ENCODE peak calls at places on chromosome 3, in seven cellular contexts. P, L, D, S, K, W and E are unnamed samples.

GRCh38 chr3:126124148-126124868 is 40.4 kb upstream of the SLC41A3 start:
- DNase-seq in P (no peak), L (peak), D (no peak), S (peak), K (peak), W (no peak), E (no peak)

GRCh38 chr3:49906004-49906860 is 2.6 kb upstream of the MST1R start:
- DNase-seq in P (peak), L (peak), D (peak), S (peak), K (peak), W (peak), E (no peak)

GRCh38 chr3:9302425-9303181 is 53.2 kb upstream of the SRGAP3 start:
- DNase-seq in P (peak), L (peak), D (peak), S (peak), K (peak), W (peak), E (peak)

GRCh38 chr3:141125351-141125750 is 74.2 kb downstream of the SPSB4 start:
- DNase-seq in P (no peak), L (no peak), D (no peak), S (no peak), K (no peak), W (no peak), E (no peak)

GRCh38 chr3:45612918-45613602 is 18.5 kb downstream of the LIMD1 start:
- DNase-seq in P (no peak), L (no peak), D (peak), S (peak), K (no peak), W (no peak), E (no peak)

GRCh38 chr3:194405756-194406155 is 6.7 kb upstream of the GP5 start:
- DNase-seq in P (no peak), L (no peak), D (no peak), S (no peak), K (no peak), W (no peak), E (no peak)

GRCh38 chr3:13013994-13014754 is 59.1 kb downstream of the IQSEC1 start:
- DNase-seq in P (peak), L (no peak), D (no peak), S (no peak), K (no peak), W (peak), E (no peak)

GRCh38 chr3:23760871-23761373 is 44.8 kb upstream of the UBE2E1 start:
- DNase-seq in P (no peak), L (no peak), D (no peak), S (no peak), K (no peak), W (no peak), E (no peak)

GRCh38 chr3:141328286-141329166 is 39.8 kb upstream of the ZBTB38 start:
- DNase-seq in P (no peak), L (no peak), D (no peak), S (no peak), K (no peak), W (no peak), E (no peak)

GRCh38 chr3:172249039-172249438 is 199.2 kb downstream of the GHSR start:
- DNase-seq in P (no peak), L (no peak), D (no peak), S (no peak), K (no peak), W (no peak), E (no peak)

GRCh38 chr3:82654708-82655107 is 893.3 kb upstream of the GBE1 start:
- DNase-seq in P (no peak), L (no peak), D (no peak), S (no peak), K (no peak), W (no peak), E (no peak)

GRCh38 chr3:138082085-138082991 is 33.1 kb downstream of the DZIP1L start:
- DNase-seq in P (peak), L (peak), D (peak), S (no peak), K (no peak), W (no peak), E (no peak)

GRCh38 chr3:156642750-156643728 is 31.4 kb upstream of the TIPARP start:
- DNase-seq in P (no peak), L (no peak), D (no peak), S (no peak), K (no peak), W (no peak), E (no peak)

GRCh38 chr3:28940530-28940929 is 340.3 kb upstream of the RBMS3 start:
- DNase-seq in P (no peak), L (no peak), D (no peak), S (no peak), K (no peak), W (no peak), E (no peak)

GRCh38 chr3:123546133-123546755 is 38.6 kb downstream of the HACD2 start:
- DNase-seq in P (no peak), L (no peak), D (peak), S (no peak), K (no peak), W (no peak), E (no peak)

GRCh38 chr3:45817788-45818523 is 21.6 kb upstream of the SLC6A20 start:
- DNase-seq in P (no peak), L (peak), D (peak), S (no peak), K (no peak), W (no peak), E (no peak)

GRCh38 chr3:171614318-171614967 is 154.2 kb upstream of the TNIK start:
- DNase-seq in P (no peak), L (peak), D (no peak), S (peak), K (no peak), W (peak), E (peak)

GRCh38 chr3:150251654-150252053 is 156.4 kb upstream of the TSC22D2 start:
- DNase-seq in P (no peak), L (no peak), D (peak), S (peak), K (no peak), W (no peak), E (no peak)

GRCh38 chr3:158278187-158278586 is 168.3 kb downstream of the RSRC1 start:
- DNase-seq in P (no peak), L (no peak), D (no peak), S (no peak), K (no peak), W (no peak), E (no peak)

GRCh38 chr3:136068708-136069107 is 103.2 kb downstream of the PPP2R3A start:
- DNase-seq in P (no peak), L (no peak), D (peak), S (no peak), K (no peak), W (no peak), E (no peak)

GRCh38 chr3:12476238-12476897 is 7.9 kb upstream of the TSEN2 start:
- DNase-seq in P (no peak), L (no peak), D (peak), S (no peak), K (no peak), W (no peak), E (no peak)

GRCh38 chr3:183532620-183533409 is 22.7 kb downstream of the KLHL6 start:
- DNase-seq in P (no peak), L (no peak), D (no peak), S (peak), K (no peak), W (no peak), E (no peak)

GRCh38 chr3:12405432-12406272 is 78.6 kb upstream of the TSEN2 start:
- DNase-seq in P (no peak), L (peak), D (peak), S (no peak), K (peak), W (no peak), E (no peak)

GRCh38 chr3:103126111-103126510 is 691.3 kb downstream of the ZPLD1 start:
- DNase-seq in P (no peak), L (no peak), D (no peak), S (no peak), K (no peak), W (no peak), E (no peak)

GRCh38 chr3:151403246-151403645 is 18.7 kb upstream of the P2RY12 start:
- DNase-seq in P (no peak), L (no peak), D (peak), S (no peak), K (no peak), W (no peak), E (no peak)

GRCh38 chr3:19885468-19885867 is 48.5 kb downstream of the EFHB start:
- DNase-seq in P (peak), L (no peak), D (peak), S (peak), K (no peak), W (no peak), E (no peak)

GRCh38 chr3:58366699-58367098 is 34.0 kb downstream of the PXK start:
- DNase-seq in P (no peak), L (no peak), D (no peak), S (no peak), K (no peak), W (no peak), E (no peak)

GRCh38 chr3:58588030-58588614 is 10.9 kb upstream of the FAM107A start:
- DNase-seq in P (no peak), L (no peak), D (peak), S (peak), K (no peak), W (no peak), E (no peak)

GRCh38 chr3:29186131-29186599 is 94.7 kb upstream of the RBMS3 start:
- DNase-seq in P (no peak), L (no peak), D (peak), S (no peak), K (no peak), W (no peak), E (no peak)

GRCh38 chr3:46112984-46113383 is 85.7 kb upstream of the XCR1 start:
- DNase-seq in P (no peak), L (no peak), D (peak), S (no peak), K (no peak), W (no peak), E (no peak)

GRCh38 chr3:44555753-44556152 is 760 bp downstream of the ZKSCAN7 start:
- DNase-seq in P (no peak), L (no peak), D (no peak), S (no peak), K (no peak), W (no peak), E (no peak)

GRCh38 chr3:9111349-9112265 is 137.8 kb downstream of the SRGAP3 start:
- DNase-seq in P (no peak), L (peak), D (no peak), S (peak), K (no peak), W (no peak), E (no peak)

GRCh38 chr3:35678552-35679220 is 39.4 kb downstream of the ARPP21 start:
- DNase-seq in P (no peak), L (no peak), D (no peak), S (no peak), K (no peak), W (no peak), E (no peak)

GRCh38 chr3:146390006-146390772 is 79.2 kb downstream of the PLSCR2 start:
- DNase-seq in P (no peak), L (no peak), D (no peak), S (no peak), K (no peak), W (no peak), E (no peak)

GRCh38 chr3:69309810-69310209 is 76.1 kb downstream of the FRMD4B start:
- DNase-seq in P (no peak), L (no peak), D (peak), S (peak), K (no peak), W (no peak), E (no peak)

GRCh38 chr3:126129408-126129891 is 45.5 kb upstream of the SLC41A3 start:
- DNase-seq in P (no peak), L (peak), D (peak), S (peak), K (peak), W (no peak), E (no peak)

DNA sequence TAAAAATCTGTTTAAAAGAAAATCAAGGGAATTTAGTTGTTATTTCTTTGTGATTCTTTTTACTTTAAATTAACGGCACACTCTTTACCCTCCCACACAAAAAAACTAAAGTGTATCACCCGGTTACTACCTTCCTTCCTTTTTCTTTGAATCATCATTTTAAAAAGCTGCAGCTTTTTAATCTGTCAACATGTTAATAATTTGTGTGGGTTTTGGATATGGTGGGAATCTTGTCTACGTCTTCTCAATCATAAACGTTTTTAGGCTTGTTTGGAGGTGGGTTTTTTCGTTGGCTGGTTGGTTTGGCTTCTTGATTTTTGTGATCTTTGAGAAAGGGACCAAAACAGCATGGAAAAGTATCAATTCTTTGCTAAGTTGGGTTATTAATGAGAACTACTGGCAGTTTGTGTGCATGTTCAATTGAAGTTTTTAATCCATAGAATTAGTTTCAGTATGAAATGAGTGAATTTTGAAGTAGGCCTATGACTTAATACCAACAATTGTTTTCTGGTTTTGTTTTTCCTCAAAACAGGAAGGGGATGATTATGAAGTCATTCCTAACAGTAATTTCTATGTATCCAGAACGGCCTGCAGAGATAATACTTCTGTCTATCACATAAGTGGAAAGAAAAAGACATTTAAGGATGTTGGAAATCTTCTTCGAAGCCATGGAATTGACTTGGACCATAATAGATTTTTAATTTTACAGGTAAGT is 4.5 kb downstream of the SMC4 start:
- DNase-seq in P (no peak), L (no peak), D (no peak), S (no peak), K (no peak), W (no peak), E (no peak)
- H3K4me3 ChIP-seq in P (no peak), L (no peak), D (peak), S (peak), K (peak), W (no peak), E (no peak)

DNA sequence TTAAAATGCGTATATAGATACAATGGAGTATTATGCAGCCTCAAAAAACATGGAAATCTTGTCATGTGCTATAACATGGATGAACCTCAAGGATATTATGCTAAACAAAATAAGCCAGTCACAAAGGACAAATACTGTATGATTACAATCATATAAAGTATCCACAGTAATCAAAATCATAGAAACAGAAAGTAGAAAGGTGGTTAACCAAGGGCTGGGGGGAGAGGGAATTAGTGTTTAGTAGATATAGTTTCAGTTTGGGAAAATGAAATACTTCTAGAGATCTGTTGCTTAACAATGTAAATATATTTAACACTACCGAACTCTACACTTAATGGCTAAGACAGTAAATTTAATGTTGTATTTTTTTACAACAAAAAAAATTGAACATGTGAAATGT is 9.0 kb downstream of the TOP2B start:
- DNase-seq in P (no peak), L (no peak), D (no peak), S (no peak), K (no peak), W (no peak), E (no peak)
- H3K4me3 ChIP-seq in P (no peak), L (no peak), D (no peak), S (no peak), K (no peak), W (no peak), E (no peak)

DNA sequence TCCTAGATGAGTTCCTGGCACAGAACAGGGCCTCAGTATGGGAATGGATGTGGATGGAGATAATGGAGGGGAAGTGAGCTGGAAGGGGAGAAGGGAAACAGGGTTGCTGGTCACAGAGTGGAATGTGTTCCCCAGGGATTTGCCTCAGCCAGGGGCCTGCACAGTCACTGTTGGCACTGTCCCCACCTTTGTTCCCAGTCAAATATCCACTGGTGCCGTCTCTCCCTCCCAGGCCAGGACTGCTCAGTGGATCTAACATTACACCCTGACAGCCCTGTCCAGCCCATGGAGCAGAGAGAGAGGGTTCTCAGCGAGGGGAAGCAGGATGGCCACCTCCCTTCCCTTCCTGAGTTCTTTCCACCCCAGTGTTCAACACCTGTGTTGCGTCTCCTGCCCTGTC is 1.5 kb upstream of the PPP1R2 start:
- DNase-seq in P (no peak), L (peak), D (no peak), S (no peak), K (no peak), W (no peak), E (no peak)
- H3K4me3 ChIP-seq in P (no peak), L (no peak), D (no peak), S (no peak), K (no peak), W (no peak), E (no peak)

GRCh38 chr3:15205934-15206661 is at the start of gene CAPN7:
- DNase-seq in P (peak), L (peak), D (peak), S (peak), K (peak), W (peak), E (peak)

GRCh38 chr3:15207836-15208504 is 1.9 kb downstream of the CAPN7 start:
- DNase-seq in P (no peak), L (no peak), D (no peak), S (no peak), K (no peak), W (no peak), E (no peak)

GRCh38 chr3:15204005-15204404 is 2.0 kb upstream of the CAPN7 start:
- DNase-seq in P (no peak), L (no peak), D (peak), S (no peak), K (no peak), W (no peak), E (no peak)

GRCh38 chr3:15205482-15205933 is 538 bp upstream of the CAPN7 start:
- DNase-seq in P (no peak), L (no peak), D (no peak), S (no peak), K (no peak), W (no peak), E (no peak)

GRCh38 chr3:15206662-15207576 is 873 bp downstream of the CAPN7 start:
- DNase-seq in P (no peak), L (no peak), D (peak), S (peak), K (no peak), W (peak), E (no peak)
- H3K4me3 ChIP-seq in P (peak), L (peak), D (peak), S (peak), K (peak), W (peak), E (peak)

DNA sequence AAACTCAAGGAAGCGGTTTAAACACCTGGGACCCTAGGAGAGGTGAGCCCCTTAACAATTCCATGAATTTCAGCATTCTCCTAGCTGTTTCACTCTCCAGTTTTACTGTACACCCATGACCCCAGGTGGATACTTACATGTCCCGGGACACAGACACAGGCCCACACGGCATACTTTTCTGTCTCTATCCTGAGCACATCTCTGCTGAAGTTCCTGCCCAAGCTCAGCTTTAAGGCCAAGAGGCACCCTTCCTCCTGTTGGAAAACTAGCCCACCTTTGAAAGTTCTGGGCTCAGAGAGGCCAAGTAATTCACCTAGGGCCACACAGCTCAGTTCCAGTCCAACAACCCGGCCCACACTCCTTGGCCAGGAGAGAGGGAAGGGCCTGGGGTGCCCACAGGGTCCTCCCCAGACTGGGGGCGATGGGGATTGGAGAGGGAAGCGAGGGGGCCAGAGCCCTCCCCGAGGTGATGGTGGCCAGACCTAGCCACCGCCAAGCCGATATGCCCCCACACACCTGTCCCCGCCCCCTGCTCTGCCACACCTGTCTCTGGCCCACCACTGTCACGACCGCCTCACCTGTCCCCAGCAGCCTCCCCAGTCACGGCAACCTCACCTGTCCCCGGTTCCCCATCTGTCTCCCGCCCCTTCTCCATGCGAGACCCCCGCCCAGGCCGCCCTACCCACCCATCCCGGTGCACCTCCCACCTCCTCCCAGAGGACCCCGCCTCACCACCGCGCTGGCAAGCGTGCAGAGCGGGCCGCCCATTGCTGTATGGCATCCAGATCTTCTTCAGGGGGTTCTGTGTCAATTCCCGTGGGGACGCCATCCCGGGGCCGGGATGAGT is 431 bp downstream of the PFKFB4 start:
- DNase-seq in P (no peak), L (no peak), D (no peak), S (no peak), K (no peak), W (no peak), E (no peak)
- H3K4me3 ChIP-seq in P (peak), L (peak), D (peak), S (peak), K (peak), W (peak), E (peak)

GRCh38 chr3:179967622-179968021 is 69.1 kb downstream of the PEX5L start:
- DNase-seq in P (no peak), L (no peak), D (no peak), S (no peak), K (no peak), W (no peak), E (no peak)
- H3K4me3 ChIP-seq in P (no peak), L (no peak), D (no peak), S (no peak), K (no peak), W (no peak), E (no peak)

DNA sequence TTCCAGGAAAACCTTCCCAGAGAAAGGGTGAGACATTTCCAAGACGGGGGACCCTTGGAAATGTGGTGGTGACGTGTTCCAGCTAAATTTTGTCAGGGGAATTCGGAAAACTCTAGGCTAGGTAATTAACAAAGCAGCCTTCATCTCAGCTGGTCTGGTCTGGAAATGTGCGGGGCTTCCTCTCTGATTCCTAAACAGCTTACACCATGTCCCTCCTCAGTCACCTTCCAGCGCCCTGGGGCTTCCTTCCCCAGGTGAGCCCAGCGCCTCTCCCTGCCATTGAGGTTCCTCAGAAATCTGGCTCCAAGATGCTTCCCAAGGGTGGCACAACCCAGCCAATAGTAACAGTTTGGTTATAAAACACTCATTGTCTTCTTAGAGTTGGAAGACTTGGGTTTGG is 571 bp downstream of the ACAD9 start:
- DNase-seq in P (no peak), L (no peak), D (no peak), S (no peak), K (no peak), W (no peak), E (no peak)
- H3K4me3 ChIP-seq in P (peak), L (peak), D (peak), S (peak), K (peak), W (peak), E (peak)

GRCh38 chr3:37245003-37245402 is 70.6 kb upstream of the LRRFIP2 start:
- DNase-seq in P (no peak), L (no peak), D (no peak), S (no peak), K (no peak), W (no peak), E (no peak)
- H3K4me3 ChIP-seq in P (peak), L (no peak), D (peak), S (peak), K (peak), W (no peak), E (no peak)